ENCODE peak calls at places on chromosome 7, in eight cellular contexts. S is suprapubic skin, C is tibial nerve, Y is A549, L is transverse colon, X is stomach, Q is upper lobe of left lung, M is H1. F is an unnamed sample.

GRCh38 chr7:26583094-26583493 is 281.3 kb downstream of the SKAP2 start:
- DNase-seq in S (no peak), C (no peak), Y (no peak), L (no peak), X (no peak), Q (no peak), M (no peak), F (no peak)

GRCh38 chr7:57176928-57177635 is 44.8 kb upstream of the ZNF479 start:
- DNase-seq in S (no peak), C (no peak), Y (no peak), L (no peak), X (no peak), Q (no peak), M (no peak), F (no peak)

GRCh38 chr7:128697301-128697905 is 25.3 kb downstream of the GARIN1A start:
- DNase-seq in S (no peak), C (peak), Y (peak), L (peak), X (peak), Q (peak), M (no peak), F (no peak)

GRCh38 chr7:139875821-139876241 is 46.8 kb downstream of the TBXAS1 start:
- DNase-seq in S (no peak), C (no peak), Y (no peak), L (no peak), X (no peak), Q (no peak), M (no peak), F (no peak)

GRCh38 chr7:2090526-2091520 is 141.9 kb downstream of the MAD1L1 start:
- DNase-seq in S (no peak), C (no peak), Y (no peak), L (no peak), X (no peak), Q (peak), M (no peak), F (no peak)

GRCh38 chr7:19117870-19118608 is 603 bp upstream of the TWIST1 start:
- DNase-seq in S (no peak), C (no peak), Y (no peak), L (no peak), X (no peak), Q (peak), M (no peak), F (no peak)

GRCh38 chr7:111903797-111904196 is 302.4 kb downstream of the DOCK4 start:
- DNase-seq in S (no peak), C (no peak), Y (no peak), L (no peak), X (no peak), Q (no peak), M (no peak), F (no peak)

GRCh38 chr7:140262242-140262903 is 85.6 kb upstream of the KDM7A start:
- DNase-seq in S (no peak), C (no peak), Y (no peak), L (no peak), X (no peak), Q (no peak), M (no peak), F (no peak)

GRCh38 chr7:105808703-105809590 is 67.5 kb downstream of the ATXN7L1 start:
- DNase-seq in S (no peak), C (no peak), Y (no peak), L (peak), X (peak), Q (no peak), M (no peak), F (no peak)

GRCh38 chr7:69823151-69823744 is 225.0 kb downstream of the AUTS2 start:
- DNase-seq in S (no peak), C (no peak), Y (no peak), L (no peak), X (no peak), Q (no peak), M (no peak), F (no peak)

GRCh38 chr7:83648464-83649241 is at the start of gene SEMA3E:
- DNase-seq in S (peak), C (peak), Y (peak), L (no peak), X (peak), Q (no peak), M (no peak), F (no peak)

GRCh38 chr7:26534649-26535482 is 243.2 kb downstream of the SNX10 start:
- DNase-seq in S (no peak), C (no peak), Y (no peak), L (no peak), X (no peak), Q (no peak), M (no peak), F (no peak)

GRCh38 chr7:151386301-151387160 is 23.3 kb downstream of the WDR86 start:
- DNase-seq in S (no peak), C (no peak), Y (no peak), L (no peak), X (peak), Q (no peak), M (no peak), F (no peak)

GRCh38 chr7:123494193-123494796 is 40.1 kb downstream of the IQUB start:
- DNase-seq in S (no peak), C (peak), Y (peak), L (peak), X (no peak), Q (no peak), M (no peak), F (no peak)

GRCh38 chr7:138750926-138751464 is 46.8 kb upstream of the TMEM213 start:
- DNase-seq in S (no peak), C (no peak), Y (no peak), L (no peak), X (no peak), Q (peak), M (no peak), F (no peak)

GRCh38 chr7:34036069-34036920 is 131.0 kb downstream of the BMPER start:
- DNase-seq in S (no peak), C (no peak), Y (peak), L (peak), X (peak), Q (no peak), M (no peak), F (peak)

GRCh38 chr7:82410461-82410860 is 33.1 kb downstream of the CACNA2D1 start:
- DNase-seq in S (no peak), C (no peak), Y (no peak), L (no peak), X (no peak), Q (no peak), M (no peak), F (no peak)

GRCh38 chr7:34675749-34676374 is 17.8 kb downstream of the NPSR1 start:
- DNase-seq in S (no peak), C (no peak), Y (peak), L (no peak), X (no peak), Q (no peak), M (no peak), F (no peak)

GRCh38 chr7:105768898-105769507 is 107.4 kb downstream of the ATXN7L1 start:
- DNase-seq in S (no peak), C (no peak), Y (no peak), L (no peak), X (no peak), Q (no peak), M (no peak), F (no peak)

GRCh38 chr7:81611040-81611439 is 158.8 kb downstream of the HGF start:
- DNase-seq in S (no peak), C (no peak), Y (no peak), L (no peak), X (no peak), Q (peak), M (no peak), F (no peak)

GRCh38 chr7:38863609-38864291 is 45.2 kb downstream of the VPS41 start:
- DNase-seq in S (no peak), C (no peak), Y (no peak), L (no peak), X (peak), Q (no peak), M (peak), F (no peak)

GRCh38 chr7:135704074-135704473 is 23.9 kb downstream of the SLC13A4 start:
- DNase-seq in S (no peak), C (no peak), Y (no peak), L (no peak), X (no peak), Q (no peak), M (no peak), F (no peak)

GRCh38 chr7:151129882-151130591 is 37.5 kb downstream of the GBX1 start:
- DNase-seq in S (no peak), C (no peak), Y (no peak), L (no peak), X (no peak), Q (no peak), M (no peak), F (no peak)

GRCh38 chr7:69430502-69431145 is 167.7 kb upstream of the AUTS2 start:
- DNase-seq in S (no peak), C (peak), Y (no peak), L (peak), X (no peak), Q (no peak), M (no peak), F (peak)

GRCh38 chr7:30445770-30446169 is 32.8 kb downstream of the NOD1 start:
- DNase-seq in S (peak), C (peak), Y (peak), L (peak), X (peak), Q (no peak), M (no peak), F (peak)

GRCh38 chr7:36794689-36795088 is 70.4 kb upstream of the AOAH start:
- DNase-seq in S (no peak), C (no peak), Y (no peak), L (no peak), X (no peak), Q (no peak), M (no peak), F (peak)

GRCh38 chr7:2947381-2947780 is 96.3 kb downstream of the CARD11 start:
- DNase-seq in S (peak), C (no peak), Y (no peak), L (no peak), X (no peak), Q (no peak), M (no peak), F (no peak)

GRCh38 chr7:79786187-79786586 is 332.7 kb upstream of the MAGI2 start:
- DNase-seq in S (no peak), C (no peak), Y (no peak), L (no peak), X (no peak), Q (no peak), M (no peak), F (no peak)

GRCh38 chr7:25456467-25457171 is 228.3 kb upstream of the NPVF start:
- DNase-seq in S (no peak), C (peak), Y (no peak), L (peak), X (peak), Q (no peak), M (no peak), F (peak)

GRCh38 chr7:46026741-46027140 is 105.7 kb upstream of the IGFBP3 start:
- DNase-seq in S (no peak), C (no peak), Y (no peak), L (no peak), X (no peak), Q (no peak), M (no peak), F (no peak)

GRCh38 chr7:142445019-142445686 is 187.3 kb upstream of the PRSS58 start:
- DNase-seq in S (no peak), C (no peak), Y (no peak), L (no peak), X (no peak), Q (no peak), M (no peak), F (no peak)

GRCh38 chr7:151128716-151129115 is 38.8 kb downstream of the GBX1 start:
- DNase-seq in S (no peak), C (no peak), Y (no peak), L (no peak), X (no peak), Q (no peak), M (no peak), F (no peak)

GRCh38 chr7:120842131-120842621 is 15.8 kb downstream of the TSPAN12 start:
- DNase-seq in S (no peak), C (no peak), Y (no peak), L (no peak), X (peak), Q (no peak), M (no peak), F (no peak)

GRCh38 chr7:150381785-150382122 is 2.6 kb downstream of the ZNF775 start:
- DNase-seq in S (no peak), C (no peak), Y (no peak), L (no peak), X (no peak), Q (no peak), M (no peak), F (no peak)

GRCh38 chr7:157318015-157318706 is 18.6 kb upstream of the DNAJB6 start:
- DNase-seq in S (no peak), C (no peak), Y (no peak), L (peak), X (peak), Q (no peak), M (no peak), F (no peak)

GRCh38 chr7:33061282-33061928 is 1.2 kb downstream of the NT5C3A start:
- DNase-seq in S (no peak), C (no peak), Y (no peak), L (no peak), X (no peak), Q (no peak), M (no peak), F (no peak)

GRCh38 chr7:117324940-117325339 is 2.1 kb upstream of the WNT2 start:
- DNase-seq in S (no peak), C (no peak), Y (no peak), L (no peak), X (no peak), Q (no peak), M (no peak), F (no peak)

GRCh38 chr7:2853147-2853546 is 9.0 kb upstream of the GNA12 start:
- DNase-seq in S (no peak), C (no peak), Y (no peak), L (no peak), X (no peak), Q (no peak), M (no peak), F (no peak)

DNA sequence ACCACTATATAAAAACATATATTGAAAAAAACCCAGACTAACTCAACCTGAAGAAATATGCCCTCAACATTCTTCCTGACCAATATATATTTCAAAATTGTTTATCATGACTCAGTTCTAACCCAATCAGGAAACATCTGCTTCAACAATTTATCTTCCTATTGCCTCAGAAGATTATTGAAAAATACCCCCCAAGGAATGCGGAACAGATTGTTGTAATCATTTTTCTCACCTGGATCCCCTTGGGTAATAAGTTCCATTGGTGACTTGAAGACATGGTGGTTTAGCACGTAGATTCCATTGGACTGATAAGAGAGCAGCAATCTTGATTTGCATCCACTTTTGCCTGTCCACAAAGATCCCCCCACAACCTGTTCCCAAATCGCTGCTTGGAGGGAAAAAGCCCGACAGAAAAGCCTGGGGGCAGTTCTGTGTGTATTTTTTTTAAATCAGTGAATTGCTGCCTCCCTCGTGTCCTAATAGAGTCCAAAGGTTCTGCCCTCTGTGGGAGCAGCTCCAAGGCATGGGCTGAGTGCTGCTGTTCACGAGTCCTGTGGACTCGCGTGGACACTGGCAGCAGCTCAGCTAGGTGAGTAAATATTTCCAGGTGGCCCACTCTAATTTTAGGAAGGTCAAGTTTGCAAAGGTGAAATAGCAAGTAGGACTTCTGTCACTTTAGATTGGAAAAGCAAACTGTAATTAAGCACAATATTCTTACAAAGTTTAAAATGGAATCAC is 5.9 kb upstream of the INHBA start:
- DNase-seq in S (no peak), C (no peak), Y (no peak), L (no peak), X (no peak), Q (no peak), M (no peak), F (no peak)
- TF ChIP-seq POLR2A in S (no peak), C (no peak), Y (no peak), L (no peak), X (no peak), Q (no peak), M (no peak), F (no peak)

DNA sequence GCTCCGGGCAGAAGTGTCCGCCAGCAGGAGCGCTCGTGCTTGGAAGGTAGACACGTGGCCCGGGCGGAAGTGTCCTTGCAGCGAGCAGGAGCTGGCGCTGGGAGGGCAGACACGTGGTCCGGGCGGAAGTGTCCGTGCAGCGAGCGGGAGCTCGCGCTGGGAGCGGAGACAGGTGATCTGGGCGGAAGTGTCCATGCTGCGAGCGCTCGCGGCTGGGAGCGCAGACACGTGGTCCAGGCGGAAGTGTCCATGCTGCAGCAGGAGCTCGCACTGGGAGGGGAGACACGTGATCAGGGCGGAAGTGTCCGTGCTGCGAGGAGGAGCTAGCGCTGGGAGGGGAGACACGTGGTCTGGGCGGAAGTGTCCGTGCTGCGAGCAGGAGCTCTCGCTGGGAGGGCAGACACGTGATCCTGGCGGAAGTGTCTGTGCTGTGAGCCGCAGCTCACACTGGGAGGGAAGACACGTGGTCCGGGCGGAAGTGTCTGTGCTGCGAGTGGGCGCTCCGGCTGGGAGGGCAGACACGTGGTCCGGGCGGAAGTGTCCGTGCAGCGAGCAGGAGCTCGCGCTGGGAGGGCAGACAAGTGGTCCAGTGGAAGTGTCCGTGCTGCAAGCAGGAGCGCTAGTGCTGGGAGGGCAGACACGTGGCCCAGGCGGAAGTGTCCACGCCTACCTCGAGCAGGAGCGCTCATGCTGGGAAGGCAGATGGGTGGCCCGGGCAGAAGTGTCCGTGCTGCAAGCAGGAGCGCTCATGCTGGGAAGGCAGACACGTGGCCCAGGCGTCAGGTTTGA is 41.1 kb upstream of the PRKAR1B start:
- DNase-seq in S (no peak), C (no peak), Y (no peak), L (no peak), X (no peak), Q (peak), M (no peak), F (peak)
- TF ChIP-seq EP300 in S (no peak), C (no peak), Y (no peak), L (no peak), X (no peak), Q (no peak), M (no peak), F (no peak)

GRCh38 chr7:457814-458510 is 61.7 kb downstream of the PDGFA start:
- DNase-seq in S (no peak), C (no peak), Y (no peak), L (no peak), X (no peak), Q (peak), M (no peak), F (no peak)
- TF ChIP-seq POLR2A in S (no peak), C (no peak), Y (no peak), L (no peak), X (no peak), Q (no peak), M (no peak), F (no peak)

GRCh38 chr7:130699686-130700085 is 13.3 kb upstream of the TSGA13 start:
- DNase-seq in S (no peak), C (no peak), Y (no peak), L (no peak), X (no peak), Q (no peak), M (no peak), F (no peak)

GRCh38 chr7:130700760-130701159 is 14.4 kb upstream of the TSGA13 start:
- DNase-seq in S (no peak), C (no peak), Y (no peak), L (no peak), X (no peak), Q (no peak), M (no peak), F (no peak)

GRCh38 chr7:130701650-130702049 is 15.3 kb upstream of the TSGA13 start:
- DNase-seq in S (no peak), C (no peak), Y (no peak), L (no peak), X (no peak), Q (no peak), M (no peak), F (no peak)

GRCh38 chr7:130697791-130698190 is 11.4 kb upstream of the TSGA13 start:
- DNase-seq in S (no peak), C (no peak), Y (no peak), L (no peak), X (no peak), Q (no peak), M (no peak), F (no peak)

DNA sequence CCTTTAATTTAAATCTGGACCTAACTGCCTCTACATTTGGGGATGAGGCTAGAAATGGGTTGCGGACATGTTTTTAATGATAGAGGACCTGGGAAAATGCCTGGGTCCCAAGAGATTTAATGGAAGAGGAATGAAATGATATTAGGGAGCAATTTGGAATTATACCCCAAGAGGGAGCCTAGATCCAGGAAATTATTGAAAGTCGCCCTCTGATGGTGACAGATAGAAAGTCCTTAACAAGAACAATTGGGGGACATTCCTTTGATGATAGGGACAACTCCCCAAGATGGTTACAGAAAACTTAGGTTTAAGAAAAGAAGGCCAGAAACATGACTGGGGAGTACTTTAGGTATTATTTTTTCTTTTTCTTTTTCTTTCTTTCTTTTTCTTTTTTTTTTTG is 9.5 kb upstream of the TSGA13 start:
- DNase-seq in S (no peak), C (no peak), Y (peak), L (no peak), X (no peak), Q (no peak), M (no peak), F (no peak)
- TF ChIP-seq EP300 in S (no peak), C (no peak), Y (no peak), L (no peak), X (no peak), Q (no peak), M (no peak), F (no peak)

GRCh38 chr7:77797734-77798393 is 370 bp downstream of the TMEM60 start:
- DNase-seq in S (peak), C (peak), Y (no peak), L (peak), X (peak), Q (peak), M (no peak), F (no peak)

GRCh38 chr7:77798394-77799077 is at the start of the genes PHTF2 and TMEM60:
- DNase-seq in S (peak), C (peak), Y (peak), L (peak), X (peak), Q (peak), M (peak), F (peak)

GRCh38 chr7:77800730-77801129 is 2.2 kb downstream of the PHTF2 start:
- DNase-seq in S (no peak), C (no peak), Y (no peak), L (no peak), X (no peak), Q (no peak), M (no peak), F (no peak)

GRCh38 chr7:77800158-77800557 is 1.6 kb downstream of the PHTF2 start:
- DNase-seq in S (no peak), C (no peak), Y (no peak), L (no peak), X (no peak), Q (no peak), M (no peak), F (no peak)

GRCh38 chr7:77799078-77799964 is 748 bp downstream of the PHTF2 start:
- DNase-seq in S (peak), C (peak), Y (peak), L (peak), X (no peak), Q (peak), M (no peak), F (peak)
- TF ChIP-seq POLR2A in S (no peak), C (no peak), Y (no peak), L (no peak), X (no peak), Q (no peak), M (no peak), F (no peak)

F was measured in ovary.